ENCODE peak calls at places on chromosomes 16 and 17, in nine cellular contexts. One of them, this sample, is unnamed.

GRCh38 chr17:59415397-59415796 is 83.9 kb downstream of the YPEL2 start:
- DNase-seq in PC-3: no peak
- DNase-seq in colonic mucosa: no peak
- DNase-seq in bronchial epithelial cell: no peak
- DNase-seq in NB4: peak; percentile 60
- DNase-seq in AG04450: no peak
- DNase-seq in PC-9: no peak
- DNase-seq in adipocyte: no peak
- DNase-seq in AG09309: no peak
- DNase-seq in this sample: no peak

GRCh38 chr16:51175081-51175480 is 24.0 kb upstream of the SALL1 start:
- DNase-seq in AG04450: no peak
- DNase-seq in PC-3: no peak
- DNase-seq in colonic mucosa: no peak
- DNase-seq in bronchial epithelial cell: no peak
- DNase-seq in AG09309: no peak
- DNase-seq in NB4: no peak
- DNase-seq in adipocyte: no peak
- DNase-seq in PC-9: no peak
- DNase-seq in this sample: no peak

GRCh38 chr17:28488884-28489276 is 15.4 kb downstream of the SLC13A2 start:
- DNase-seq in AG04450: no peak
- DNase-seq in colonic mucosa: no peak
- DNase-seq in NB4: no peak
- DNase-seq in bronchial epithelial cell: no peak
- DNase-seq in adipocyte: no peak
- DNase-seq in PC-9: no peak
- DNase-seq in AG09309: no peak
- DNase-seq in PC-3: no peak
- DNase-seq in this sample: no peak

GRCh38 chr16:86591270-86591669 is 12.9 kb downstream of the FOXL1 start:
- DNase-seq in colonic mucosa: no peak
- DNase-seq in AG09309: no peak
- DNase-seq in AG04450: no peak
- DNase-seq in PC-3: no peak
- DNase-seq in NB4: no peak
- DNase-seq in adipocyte: no peak
- DNase-seq in bronchial epithelial cell: no peak
- DNase-seq in PC-9: no peak
- DNase-seq in this sample: no peak

GRCh38 chr16:12874135-12874534 is 27.3 kb upstream of the SHISA9 start:
- DNase-seq in PC-9: peak; percentile 41
- DNase-seq in adipocyte: peak; percentile 73
- DNase-seq in AG04450: no peak
- DNase-seq in bronchial epithelial cell: peak; percentile 39
- DNase-seq in AG09309: peak; percentile 32
- DNase-seq in colonic mucosa: no peak
- DNase-seq in NB4: no peak
- DNase-seq in PC-3: peak; percentile 54
- DNase-seq in this sample: no peak

GRCh38 chr17:3929764-3930163 is 13.5 kb upstream of the P2RX1 start:
- DNase-seq in AG09309: no peak
- DNase-seq in NB4: no peak
- DNase-seq in PC-9: no peak
- DNase-seq in AG04450: no peak
- DNase-seq in adipocyte: no peak
- DNase-seq in colonic mucosa: no peak
- DNase-seq in PC-3: no peak
- DNase-seq in bronchial epithelial cell: no peak
- DNase-seq in this sample: no peak

GRCh38 chr17:42290577-42290976 is 2.3 kb downstream of the STAT5A start:
- DNase-seq in adipocyte: no peak
- DNase-seq in bronchial epithelial cell: no peak
- DNase-seq in PC-9: no peak
- DNase-seq in AG09309: no peak
- DNase-seq in colonic mucosa: no peak
- DNase-seq in NB4: no peak
- DNase-seq in PC-3: no peak
- DNase-seq in AG04450: no peak
- DNase-seq in this sample: peak; percentile 58

GRCh38 chr16:23113185-23113584 is 36.1 kb downstream of the USP31 start:
- DNase-seq in bronchial epithelial cell: no peak
- DNase-seq in adipocyte: no peak
- DNase-seq in PC-9: no peak
- DNase-seq in PC-3: no peak
- DNase-seq in AG04450: no peak
- DNase-seq in AG09309: no peak
- DNase-seq in NB4: no peak
- DNase-seq in colonic mucosa: no peak
- DNase-seq in this sample: no peak

GRCh38 chr17:6696906-6697305 is 16.3 kb downstream of the SLC13A5 start:
- DNase-seq in bronchial epithelial cell: no peak
- DNase-seq in colonic mucosa: no peak
- DNase-seq in NB4: no peak
- DNase-seq in AG09309: no peak
- DNase-seq in PC-9: no peak
- DNase-seq in adipocyte: no peak
- DNase-seq in PC-3: no peak
- DNase-seq in AG04450: no peak
- DNase-seq in this sample: no peak

GRCh38 chr17:36117505-36118382 is 14.1 kb downstream of the CCL4 start:
- DNase-seq in AG09309: no peak
- DNase-seq in bronchial epithelial cell: no peak
- DNase-seq in AG04450: no peak
- DNase-seq in colonic mucosa: no peak
- DNase-seq in PC-3: no peak
- DNase-seq in PC-9: no peak
- DNase-seq in adipocyte: no peak
- DNase-seq in NB4: peak; percentile 8
- DNase-seq in this sample: no peak

GRCh38 chr17:31412511-31412910 is 21.0 kb downstream of the RAB11FIP4 start:
- DNase-seq in bronchial epithelial cell: no peak
- DNase-seq in NB4: no peak
- DNase-seq in PC-3: no peak
- DNase-seq in PC-9: no peak
- DNase-seq in AG04450: no peak
- DNase-seq in AG09309: no peak
- DNase-seq in colonic mucosa: no peak
- DNase-seq in adipocyte: no peak
- DNase-seq in this sample: peak; percentile 68

GRCh38 chr16:78543066-78543465 is 443.6 kb downstream of the WWOX start:
- DNase-seq in adipocyte: no peak
- DNase-seq in colonic mucosa: no peak
- DNase-seq in PC-9: no peak
- DNase-seq in AG09309: no peak
- DNase-seq in bronchial epithelial cell: no peak
- DNase-seq in AG04450: no peak
- DNase-seq in PC-3: no peak
- DNase-seq in NB4: peak; percentile 25
- DNase-seq in this sample: no peak

GRCh38 chr17:75454193-75454592 is 2.2 kb upstream of the TMEM94 start:
- DNase-seq in AG09309: no peak
- DNase-seq in NB4: peak; percentile 72
- DNase-seq in adipocyte: no peak
- DNase-seq in PC-3: peak; percentile 28
- DNase-seq in AG04450: no peak
- DNase-seq in colonic mucosa: no peak
- DNase-seq in bronchial epithelial cell: peak; percentile 62
- DNase-seq in PC-9: no peak
- DNase-seq in this sample: no peak

GRCh38 chr17:57326348-57326747 is 70.0 kb downstream of the MSI2 start:
- DNase-seq in adipocyte: no peak
- DNase-seq in NB4: no peak
- DNase-seq in AG09309: no peak
- DNase-seq in PC-3: no peak
- DNase-seq in PC-9: no peak
- DNase-seq in bronchial epithelial cell: no peak
- DNase-seq in AG04450: no peak
- DNase-seq in colonic mucosa: no peak
- DNase-seq in this sample: no peak

GRCh38 chr17:40535924-40536717 is 29.2 kb downstream of the CCR7 start:
- DNase-seq in adipocyte: no peak
- DNase-seq in bronchial epithelial cell: no peak
- DNase-seq in NB4: no peak
- DNase-seq in AG04450: no peak
- DNase-seq in AG09309: no peak
- DNase-seq in PC-9: no peak
- DNase-seq in colonic mucosa: no peak
- DNase-seq in PC-3: no peak
- DNase-seq in this sample: no peak

GRCh38 chr16:21260870-21261791 is 17.0 kb downstream of the CRYM start:
- DNase-seq in NB4: no peak
- DNase-seq in adipocyte: peak; percentile 47
- DNase-seq in PC-9: peak; percentile 9
- DNase-seq in bronchial epithelial cell: peak; percentile 79
- DNase-seq in AG04450: peak; percentile 86
- DNase-seq in colonic mucosa: peak; percentile 93
- DNase-seq in AG09309: peak; percentile 16
- DNase-seq in PC-3: peak; percentile 64
- DNase-seq in this sample: peak; percentile 46

GRCh38 chr17:41654134-41654907 is 29.9 kb upstream of the KRT17 start:
- DNase-seq in NB4: no peak
- DNase-seq in adipocyte: no peak
- DNase-seq in AG09309: no peak
- DNase-seq in PC-3: peak; percentile 90
- DNase-seq in colonic mucosa: peak; percentile 94
- DNase-seq in AG04450: no peak
- DNase-seq in PC-9: peak; percentile 97
- DNase-seq in bronchial epithelial cell: peak; percentile 99
- DNase-seq in this sample: no peak

GRCh38 chr17:1037238-1037879 is 40.4 kb downstream of the TIMM22 start:
- DNase-seq in colonic mucosa: no peak
- DNase-seq in PC-9: no peak
- DNase-seq in PC-3: no peak
- DNase-seq in bronchial epithelial cell: no peak
- DNase-seq in AG09309: no peak
- DNase-seq in AG04450: no peak
- DNase-seq in NB4: no peak
- DNase-seq in adipocyte: no peak
- DNase-seq in this sample: no peak

GRCh38 chr17:1034652-1035210 is 37.8 kb downstream of the TIMM22 start:
- DNase-seq in bronchial epithelial cell: no peak
- DNase-seq in adipocyte: no peak
- DNase-seq in colonic mucosa: no peak
- DNase-seq in AG09309: no peak
- DNase-seq in PC-3: no peak
- DNase-seq in NB4: peak; percentile 6
- DNase-seq in AG04450: no peak
- DNase-seq in PC-9: no peak
- DNase-seq in this sample: no peak

GRCh38 chr17:1035546-1036170 is 38.7 kb downstream of the TIMM22 start:
- DNase-seq in NB4: no peak
- DNase-seq in bronchial epithelial cell: no peak
- DNase-seq in adipocyte: no peak
- DNase-seq in PC-3: no peak
- DNase-seq in PC-9: no peak
- DNase-seq in AG04450: no peak
- DNase-seq in AG09309: no peak
- DNase-seq in colonic mucosa: no peak
- DNase-seq in this sample: no peak

GRCh38 chr17:1036845-1037237 is 39.9 kb downstream of the TIMM22 start:
- DNase-seq in NB4: no peak
- DNase-seq in AG09309: no peak
- DNase-seq in PC-3: no peak
- DNase-seq in bronchial epithelial cell: no peak
- DNase-seq in PC-9: no peak
- DNase-seq in adipocyte: no peak
- DNase-seq in colonic mucosa: no peak
- DNase-seq in AG04450: no peak
- DNase-seq in this sample: no peak

GRCh38 chr17:1036171-1036844 is 39.4 kb downstream of the TIMM22 start:
- DNase-seq in AG09309: no peak
- DNase-seq in PC-3: no peak
- DNase-seq in colonic mucosa: no peak
- DNase-seq in PC-9: no peak
- DNase-seq in NB4: no peak
- DNase-seq in AG04450: no peak
- DNase-seq in bronchial epithelial cell: no peak
- DNase-seq in adipocyte: no peak
- DNase-seq in this sample: no peak
- H3K4me3 ChIP-seq in AG09309: no peak overlapping the region
- H3K4me3 ChIP-seq in PC-3: no peak overlapping the region
- H3K4me3 ChIP-seq in colonic mucosa: no peak overlapping the region
- H3K4me3 ChIP-seq in PC-9: no peak overlapping the region
- H3K4me3 ChIP-seq in NB4: no peak overlapping the region
- H3K4me3 ChIP-seq in AG04450: no peak overlapping the region
- H3K4me3 ChIP-seq in bronchial epithelial cell: no peak overlapping the region
- H3K4me3 ChIP-seq in adipocyte: no peak overlapping the region
- H3K4me3 ChIP-seq in this sample: no peak overlapping the region

GRCh38 chr17:54324813-54325212 is 502.1 kb downstream of the KIF2B start:
- DNase-seq in colonic mucosa: no peak
- DNase-seq in bronchial epithelial cell: no peak
- DNase-seq in AG09309: no peak
- DNase-seq in AG04450: no peak
- DNase-seq in PC-3: no peak
- DNase-seq in adipocyte: no peak
- DNase-seq in NB4: peak; percentile 34
- DNase-seq in PC-9: no peak
- DNase-seq in this sample: no peak
- H3K4me3 ChIP-seq in colonic mucosa: no peak overlapping the region
- H3K4me3 ChIP-seq in bronchial epithelial cell: no peak overlapping the region
- H3K4me3 ChIP-seq in AG09309: no peak overlapping the region
- H3K4me3 ChIP-seq in AG04450: no peak overlapping the region
- H3K4me3 ChIP-seq in PC-3: no peak overlapping the region
- H3K4me3 ChIP-seq in adipocyte: no peak overlapping the region
- H3K4me3 ChIP-seq in NB4: no peak overlapping the region
- H3K4me3 ChIP-seq in PC-9: no peak overlapping the region
- H3K4me3 ChIP-seq in this sample: no peak overlapping the region

DNA sequence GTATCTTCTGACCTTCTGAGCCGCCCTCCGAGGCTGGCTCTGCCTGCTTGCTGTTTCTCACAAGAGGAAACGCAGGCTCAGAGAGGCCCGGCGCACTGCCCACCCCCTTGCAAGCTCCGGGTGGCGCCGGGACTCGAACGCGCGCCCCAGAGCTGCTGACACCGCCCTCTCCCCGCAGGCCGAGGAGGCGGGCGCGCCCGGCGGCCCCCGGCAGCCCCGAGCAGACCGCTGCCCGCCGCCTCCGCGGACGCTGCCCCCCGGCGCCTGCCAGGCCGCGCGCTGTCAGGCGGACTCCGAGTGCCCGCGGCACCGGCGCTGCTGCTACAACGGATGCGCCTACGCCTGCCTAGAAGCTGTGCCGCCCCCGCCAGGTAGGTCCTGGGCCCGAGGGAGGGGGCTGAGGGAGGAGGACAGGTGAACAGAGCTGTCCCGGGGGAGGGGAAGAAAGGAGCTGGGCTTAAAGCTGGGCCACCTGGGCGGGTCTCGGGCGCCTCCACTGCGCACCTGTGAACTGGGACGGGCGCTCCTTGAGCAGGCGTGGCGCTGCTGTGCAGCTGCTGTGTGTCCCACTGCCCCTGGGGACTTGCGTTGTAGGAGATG is 18.2 kb downstream of the WFDC1 start:
- DNase-seq in adipocyte: no peak
- DNase-seq in colonic mucosa: peak; percentile 83
- DNase-seq in AG09309: no peak
- DNase-seq in NB4: no peak
- DNase-seq in bronchial epithelial cell: no peak
- DNase-seq in PC-3: peak; percentile 24
- DNase-seq in AG04450: no peak
- DNase-seq in PC-9: peak; percentile 62
- DNase-seq in this sample: no peak
- H3K4me3 ChIP-seq in adipocyte: no peak overlapping the region
- H3K4me3 ChIP-seq in colonic mucosa: peak overlapping the region; percentile 26
- H3K4me3 ChIP-seq in AG09309: no peak overlapping the region
- H3K4me3 ChIP-seq in NB4: no peak overlapping the region
- H3K4me3 ChIP-seq in bronchial epithelial cell: no peak overlapping the region
- H3K4me3 ChIP-seq in PC-3: peak overlapping the region; percentile 49
- H3K4me3 ChIP-seq in AG04450: no peak overlapping the region
- H3K4me3 ChIP-seq in PC-9: no peak overlapping the region
- H3K4me3 ChIP-seq in this sample: peak overlapping the region; percentile 56

GRCh38 chr17:80751070-80751459 is 206.4 kb downstream of the RPTOR start:
- DNase-seq in PC-3: no peak
- DNase-seq in colonic mucosa: no peak
- DNase-seq in adipocyte: no peak
- DNase-seq in AG04450: no peak
- DNase-seq in AG09309: no peak
- DNase-seq in bronchial epithelial cell: no peak
- DNase-seq in NB4: no peak
- DNase-seq in PC-9: no peak
- DNase-seq in this sample: no peak
- H3K4me3 ChIP-seq in PC-3: no peak overlapping the region
- H3K4me3 ChIP-seq in colonic mucosa: no peak overlapping the region
- H3K4me3 ChIP-seq in adipocyte: peak overlapping the region; percentile 63
- H3K4me3 ChIP-seq in AG04450: no peak overlapping the region
- H3K4me3 ChIP-seq in AG09309: no peak overlapping the region
- H3K4me3 ChIP-seq in bronchial epithelial cell: no peak overlapping the region
- H3K4me3 ChIP-seq in NB4: no peak overlapping the region
- H3K4me3 ChIP-seq in PC-9: no peak overlapping the region
- H3K4me3 ChIP-seq in this sample: no peak overlapping the region